ENCODE peak calls at places on chromosomes 5 and 9, in six cellular contexts. One of them, this sample, is unnamed.

GRCh38 chr9:81537964-81538363 is 151.4 kb downstream of the TLE1 start:
- DNase-seq in osteocyte: no peak
- DNase-seq in lower lobe of right lung: no peak
- DNase-seq in fibroblast of mammary gland: peak
- DNase-seq in sigmoid colon: no peak
- DNase-seq in GM23338: no peak
- DNase-seq in this sample: no peak

GRCh38 chr5:133877351-133878235 is 90.8 kb downstream of the C5orf15 start:
- DNase-seq in osteocyte: no peak
- DNase-seq in GM23338: peak
- DNase-seq in lower lobe of right lung: no peak
- DNase-seq in sigmoid colon: no peak
- DNase-seq in fibroblast of mammary gland: no peak
- DNase-seq in this sample: no peak

GRCh38 chr5:68648944-68649874 is 433.7 kb downstream of the PIK3R1 start:
- DNase-seq in GM23338: no peak
- DNase-seq in sigmoid colon: no peak
- DNase-seq in lower lobe of right lung: no peak
- DNase-seq in osteocyte: no peak
- DNase-seq in fibroblast of mammary gland: no peak
- DNase-seq in this sample: no peak

GRCh38 chr5:57784106-57784505 is 301.5 kb upstream of the ACTBL2 start:
- DNase-seq in fibroblast of mammary gland: peak
- DNase-seq in osteocyte: no peak
- DNase-seq in GM23338: no peak
- DNase-seq in sigmoid colon: no peak
- DNase-seq in lower lobe of right lung: no peak
- DNase-seq in this sample: no peak

GRCh38 chr5:165775094-165775493 is 2269.7 kb downstream of the MAT2B start:
- DNase-seq in sigmoid colon: no peak
- DNase-seq in lower lobe of right lung: no peak
- DNase-seq in fibroblast of mammary gland: no peak
- DNase-seq in GM23338: no peak
- DNase-seq in osteocyte: no peak
- DNase-seq in this sample: no peak

GRCh38 chr5:69238760-69239251 is 4.1 kb downstream of the CDK7 start:
- DNase-seq in osteocyte: no peak
- DNase-seq in fibroblast of mammary gland: peak
- DNase-seq in GM23338: no peak
- DNase-seq in lower lobe of right lung: no peak
- DNase-seq in sigmoid colon: no peak
- DNase-seq in this sample: peak

GRCh38 chr9:470041-470781 is 255.5 kb downstream of the DOCK8 start:
- DNase-seq in GM23338: peak
- DNase-seq in osteocyte: peak
- DNase-seq in sigmoid colon: peak
- DNase-seq in lower lobe of right lung: peak
- DNase-seq in fibroblast of mammary gland: peak
- DNase-seq in this sample: peak

GRCh38 chr9:108550111-108550510 is 305.7 kb downstream of the ACTL7B start:
- DNase-seq in GM23338: no peak
- DNase-seq in sigmoid colon: no peak
- DNase-seq in fibroblast of mammary gland: peak
- DNase-seq in osteocyte: no peak
- DNase-seq in lower lobe of right lung: no peak
- DNase-seq in this sample: no peak

GRCh38 chr5:178462846-178463245 is 127.3 kb downstream of the COL23A1 start:
- DNase-seq in sigmoid colon: no peak
- DNase-seq in osteocyte: peak
- DNase-seq in lower lobe of right lung: no peak
- DNase-seq in GM23338: no peak
- DNase-seq in fibroblast of mammary gland: no peak
- DNase-seq in this sample: no peak

GRCh38 chr5:180333661-180334060 is 19.5 kb downstream of the GFPT2 start:
- DNase-seq in lower lobe of right lung: peak
- DNase-seq in osteocyte: no peak
- DNase-seq in fibroblast of mammary gland: peak
- DNase-seq in GM23338: no peak
- DNase-seq in sigmoid colon: peak
- DNase-seq in this sample: peak

GRCh38 chr5:16916262-16916878 is 19.7 kb downstream of the MYO10 start:
- DNase-seq in lower lobe of right lung: no peak
- DNase-seq in sigmoid colon: no peak
- DNase-seq in GM23338: no peak
- DNase-seq in fibroblast of mammary gland: peak
- DNase-seq in osteocyte: no peak
- DNase-seq in this sample: peak

GRCh38 chr5:149387081-149387611 is 8.1 kb upstream of the IL17B start:
- DNase-seq in fibroblast of mammary gland: peak
- DNase-seq in GM23338: no peak
- DNase-seq in osteocyte: no peak
- DNase-seq in lower lobe of right lung: no peak
- DNase-seq in sigmoid colon: peak
- DNase-seq in this sample: peak

GRCh38 chr5:97838214-97838613 is 655.2 kb upstream of the RIOK2 start:
- DNase-seq in sigmoid colon: no peak
- DNase-seq in osteocyte: no peak
- DNase-seq in GM23338: no peak
- DNase-seq in fibroblast of mammary gland: peak
- DNase-seq in lower lobe of right lung: no peak
- DNase-seq in this sample: peak

GRCh38 chr5:103271570-103272289 is 13.2 kb downstream of the MACIR start:
- DNase-seq in GM23338: no peak
- DNase-seq in osteocyte: no peak
- DNase-seq in lower lobe of right lung: no peak
- DNase-seq in sigmoid colon: no peak
- DNase-seq in fibroblast of mammary gland: peak
- DNase-seq in this sample: no peak

GRCh38 chr5:176810084-176810597 is at the start of gene UNC5A:
- DNase-seq in GM23338: peak
- DNase-seq in fibroblast of mammary gland: peak
- DNase-seq in sigmoid colon: no peak
- DNase-seq in lower lobe of right lung: no peak
- DNase-seq in osteocyte: no peak
- DNase-seq in this sample: no peak

GRCh38 chr9:8292657-8293056 is 493.1 kb upstream of the DMAC1 start:
- DNase-seq in osteocyte: no peak
- DNase-seq in lower lobe of right lung: no peak
- DNase-seq in GM23338: no peak
- DNase-seq in sigmoid colon: no peak
- DNase-seq in fibroblast of mammary gland: no peak
- DNase-seq in this sample: no peak

GRCh38 chr5:6749026-6749716 is 35.9 kb downstream of the TENT4A start:
- DNase-seq in fibroblast of mammary gland: no peak
- DNase-seq in lower lobe of right lung: no peak
- DNase-seq in sigmoid colon: peak
- DNase-seq in GM23338: no peak
- DNase-seq in osteocyte: no peak
- DNase-seq in this sample: no peak

GRCh38 chr9:2802494-2802921 is 41.4 kb downstream of the PUM3 start:
- DNase-seq in osteocyte: no peak
- DNase-seq in sigmoid colon: no peak
- DNase-seq in GM23338: no peak
- DNase-seq in lower lobe of right lung: no peak
- DNase-seq in fibroblast of mammary gland: peak
- DNase-seq in this sample: peak

GRCh38 chr9:137192859-137193258 is 4.4 kb downstream of the SSNA1 start:
- DNase-seq in osteocyte: no peak
- DNase-seq in lower lobe of right lung: no peak
- DNase-seq in GM23338: no peak
- DNase-seq in sigmoid colon: no peak
- DNase-seq in fibroblast of mammary gland: no peak
- DNase-seq in this sample: no peak

DNA sequence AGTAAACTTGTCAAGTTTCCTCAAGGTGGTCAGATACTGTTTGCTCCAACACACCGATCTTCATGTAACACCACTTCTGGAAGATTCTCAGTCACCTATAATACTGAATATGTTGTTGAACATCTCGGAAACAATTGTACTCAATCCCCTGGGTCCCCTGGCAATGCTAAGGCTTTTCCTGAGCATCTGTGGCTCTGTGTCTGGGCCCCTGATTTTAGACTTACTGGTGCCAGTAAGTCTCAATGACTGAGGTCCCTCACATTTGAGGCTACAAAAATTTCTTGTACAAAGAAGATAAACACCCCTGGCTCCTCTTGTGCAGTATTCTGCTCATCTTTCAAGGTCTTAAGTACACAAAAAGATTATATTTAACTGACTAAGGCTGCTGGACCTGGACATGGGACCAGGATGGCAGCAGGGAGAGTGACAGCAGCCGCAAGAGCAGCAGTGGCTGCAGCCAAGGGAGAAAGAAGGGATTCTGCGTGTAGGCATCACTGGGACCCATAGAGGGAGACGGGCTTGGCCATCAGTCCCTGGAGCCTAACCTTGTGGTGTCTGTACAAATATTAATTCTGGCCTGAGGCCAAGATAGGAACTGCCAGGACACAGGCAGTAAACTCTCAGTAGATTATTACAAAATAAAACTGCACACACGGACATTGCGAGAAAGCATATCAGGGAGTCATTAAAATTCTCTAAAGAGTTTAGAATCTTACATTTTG is 49.0 kb upstream of the TNPO1 start:
- DNase-seq in lower lobe of right lung: no peak
- DNase-seq in osteocyte: no peak
- DNase-seq in sigmoid colon: no peak
- DNase-seq in fibroblast of mammary gland: no peak
- DNase-seq in GM23338: peak
- DNase-seq in this sample: no peak
- TF ChIP-seq CTCF in lower lobe of right lung: no peak
- TF ChIP-seq CTCF in osteocyte: peak
- TF ChIP-seq CTCF in sigmoid colon: no peak
- TF ChIP-seq CTCF in fibroblast of mammary gland: no peak
- TF ChIP-seq CTCF in GM23338: no peak
- TF ChIP-seq CTCF in this sample: no peak

GRCh38 chr5:96439477-96440184 is 6.6 kb upstream of the PCSK1 start:
- DNase-seq in GM23338: no peak
- DNase-seq in fibroblast of mammary gland: peak
- DNase-seq in sigmoid colon: no peak
- DNase-seq in osteocyte: no peak
- DNase-seq in lower lobe of right lung: no peak
- DNase-seq in this sample: no peak

GRCh38 chr5:96433066-96433447 is at the start of gene PCSK1:
- DNase-seq in lower lobe of right lung: no peak
- DNase-seq in fibroblast of mammary gland: peak
- DNase-seq in sigmoid colon: no peak
- DNase-seq in GM23338: peak
- DNase-seq in osteocyte: no peak
- DNase-seq in this sample: no peak

GRCh38 chr5:96431376-96432244 is 1.4 kb downstream of the PCSK1 start:
- DNase-seq in osteocyte: no peak
- DNase-seq in GM23338: peak
- DNase-seq in sigmoid colon: no peak
- DNase-seq in lower lobe of right lung: no peak
- DNase-seq in fibroblast of mammary gland: peak
- DNase-seq in this sample: no peak

GRCh38 chr5:96432245-96433065 is 593 bp downstream of the PCSK1 start:
- DNase-seq in sigmoid colon: no peak
- DNase-seq in GM23338: peak
- DNase-seq in lower lobe of right lung: no peak
- DNase-seq in osteocyte: no peak
- DNase-seq in fibroblast of mammary gland: peak
- DNase-seq in this sample: no peak

GRCh38 chr5:96434201-96434645 is 1.2 kb upstream of the PCSK1 start:
- DNase-seq in sigmoid colon: no peak
- DNase-seq in fibroblast of mammary gland: peak
- DNase-seq in lower lobe of right lung: peak
- DNase-seq in GM23338: peak
- DNase-seq in osteocyte: no peak
- DNase-seq in this sample: peak
- TF ChIP-seq CTCF in sigmoid colon: no peak
- TF ChIP-seq CTCF in fibroblast of mammary gland: no peak
- TF ChIP-seq CTCF in lower lobe of right lung: no peak
- TF ChIP-seq CTCF in GM23338: no peak
- TF ChIP-seq CTCF in osteocyte: peak
- TF ChIP-seq CTCF in this sample: peak

GRCh38 chr5:38782185-38782584 is 63.6 kb upstream of the OSMR start:
- DNase-seq in GM23338: no peak
- DNase-seq in sigmoid colon: no peak
- DNase-seq in osteocyte: no peak
- DNase-seq in lower lobe of right lung: no peak
- DNase-seq in fibroblast of mammary gland: no peak
- DNase-seq in this sample: no peak
- TF ChIP-seq CTCF in GM23338: no peak
- TF ChIP-seq CTCF in sigmoid colon: no peak
- TF ChIP-seq CTCF in osteocyte: no peak
- TF ChIP-seq CTCF in lower lobe of right lung: no peak
- TF ChIP-seq CTCF in fibroblast of mammary gland: no peak
- TF ChIP-seq CTCF in this sample: no peak

GRCh38 chr5:139268364-139269202 is 25.0 kb upstream of the MATR3 start:
- DNase-seq in sigmoid colon: no peak
- DNase-seq in GM23338: no peak
- DNase-seq in osteocyte: no peak
- DNase-seq in lower lobe of right lung: no peak
- DNase-seq in fibroblast of mammary gland: no peak
- DNase-seq in this sample: no peak
- TF ChIP-seq CTCF in sigmoid colon: no peak
- TF ChIP-seq CTCF in GM23338: peak
- TF ChIP-seq CTCF in osteocyte: no peak
- TF ChIP-seq CTCF in lower lobe of right lung: peak
- TF ChIP-seq CTCF in fibroblast of mammary gland: no peak
- TF ChIP-seq CTCF in this sample: no peak

GRCh38 chr5:60297658-60298057 is 402.3 kb downstream of the DEPDC1B start:
- DNase-seq in fibroblast of mammary gland: no peak
- DNase-seq in osteocyte: no peak
- DNase-seq in sigmoid colon: no peak
- DNase-seq in GM23338: no peak
- DNase-seq in lower lobe of right lung: no peak
- DNase-seq in this sample: no peak

GRCh38 chr5:60293518-60293917 is 400.0 kb upstream of the PDE4D start:
- DNase-seq in GM23338: no peak
- DNase-seq in osteocyte: no peak
- DNase-seq in fibroblast of mammary gland: no peak
- DNase-seq in sigmoid colon: no peak
- DNase-seq in lower lobe of right lung: no peak
- DNase-seq in this sample: no peak

GRCh38 chr5:60299944-60300343 is 400.0 kb downstream of the DEPDC1B start:
- DNase-seq in osteocyte: no peak
- DNase-seq in fibroblast of mammary gland: no peak
- DNase-seq in sigmoid colon: no peak
- DNase-seq in lower lobe of right lung: no peak
- DNase-seq in GM23338: no peak
- DNase-seq in this sample: no peak

GRCh38 chr5:60295423-60295822 is 401.9 kb upstream of the PDE4D start:
- DNase-seq in lower lobe of right lung: no peak
- DNase-seq in osteocyte: no peak
- DNase-seq in fibroblast of mammary gland: peak
- DNase-seq in sigmoid colon: no peak
- DNase-seq in GM23338: peak
- DNase-seq in this sample: peak
- TF ChIP-seq CTCF in lower lobe of right lung: no peak
- TF ChIP-seq CTCF in osteocyte: peak
- TF ChIP-seq CTCF in fibroblast of mammary gland: peak
- TF ChIP-seq CTCF in sigmoid colon: no peak
- TF ChIP-seq CTCF in GM23338: peak
- TF ChIP-seq CTCF in this sample: peak